ENCODE peak calls at places on chromosomes 2 and 18, in ten cellular contexts. Q is iPS DF 19.7; A is stimulated activated CD8-positive, alpha-beta memory T cell treated with anti-CD3 and anti-CD28 coated beads, Interleukin-2, amount 100 ng/mL, for 48 hours; L is KG1; I is T1000; V is left ventricle myocardium superior; C is head of caudate nucleus; Z is HTR-8/SVneo; G is effector CD4-positive, alpha-beta T cell; R is T47D. F is an unnamed sample.
A peak's percentile ranks its signal among the peaks of the same experiment; 100 is the strongest.

GRCh38 chr2:3168230-3168891 is 209.3 kb downstream of the EIPR1 start:
- DNase-seq in Q (peak; percentile 30), L (no peak), C (no peak), Z (peak; percentile 51), V (no peak), G (no peak), I (peak; percentile 75), R (no peak), A (no peak), F (no peak)

GRCh38 chr18:57631697-57632096 is 10.1 kb upstream of the NARS1 start:
- DNase-seq in G (no peak), L (no peak), A (no peak), R (no peak), Z (no peak), I (no peak), C (no peak), Q (no peak), V (no peak), F (no peak)

GRCh38 chr18:79964330-79965118 is at the start of gene HSBP1L1:
- DNase-seq in Q (no peak), C (peak; percentile 55), V (peak; percentile 87), R (peak; percentile 62), L (no peak), A (no peak), G (peak; percentile 46), Z (no peak), I (peak; percentile 13), F (peak; percentile 50)

GRCh38 chr2:55231546-55232083 is 478 bp downstream of the CLHC1 start:
- DNase-seq in R (no peak), G (no peak), L (no peak), I (no peak), Z (peak; percentile 11), Q (no peak), V (no peak), C (no peak), A (no peak), F (no peak)

GRCh38 chr2:195406886-195407603 is 250.0 kb upstream of the SLC39A10 start:
- DNase-seq in R (no peak), V (no peak), A (no peak), I (no peak), C (no peak), Q (no peak), G (no peak), L (no peak), Z (peak; percentile 5), F (no peak)

GRCh38 chr2:238158018-238158806 is 558 bp upstream of the ERFE start:
- DNase-seq in V (peak; percentile 18), R (no peak), A (no peak), L (no peak), C (no peak), Z (no peak), Q (no peak), I (no peak), G (no peak), F (no peak)

GRCh38 chr2:165568361-165568760 is 98.9 kb downstream of the CSRNP3 start:
- DNase-seq in Z (no peak), Q (no peak), L (no peak), V (no peak), A (no peak), C (no peak), G (no peak), R (no peak), I (no peak), F (no peak)

GRCh38 chr18:34631567-34631966 is 78.5 kb upstream of the DTNA start:
- DNase-seq in I (no peak), C (no peak), L (no peak), Z (no peak), V (no peak), A (no peak), R (no peak), G (no peak), Q (no peak), F (no peak)

GRCh38 chr2:202051499-202052161 is 18.0 kb downstream of the FZD7 start:
- DNase-seq in Q (no peak), I (no peak), R (no peak), G (no peak), C (no peak), A (no peak), L (no peak), Z (no peak), V (peak; percentile 30), F (no peak)

GRCh38 chr2:65240657-65241056 is 13.0 kb downstream of the ACTR2 start:
- DNase-seq in V (no peak), Q (no peak), G (no peak), C (no peak), L (no peak), A (no peak), Z (no peak), I (no peak), R (no peak), F (no peak)

GRCh38 chr2:143056548-143056947 is 72.7 kb upstream of the ARHGAP15 start:
- DNase-seq in I (no peak), C (no peak), L (no peak), Q (no peak), Z (no peak), V (no peak), A (no peak), G (no peak), R (no peak), F (no peak)

GRCh38 chr2:12304494-12305228 is 412.1 kb upstream of the TRIB2 start:
- DNase-seq in A (no peak), L (no peak), R (no peak), G (no peak), I (no peak), Q (no peak), C (no peak), V (no peak), Z (no peak), F (no peak)

GRCh38 chr2:37561615-37562569 is 109.5 kb downstream of the CDC42EP3 start:
- DNase-seq in G (no peak), C (no peak), I (peak; percentile 20), A (no peak), Z (peak; percentile 70), R (no peak), V (no peak), Q (peak; percentile 40), L (no peak), F (no peak)

GRCh38 chr18:49178736-49179135 is 228.0 kb upstream of the SMAD7 start:
- DNase-seq in L (no peak), V (no peak), A (no peak), Q (no peak), R (peak; percentile 13), Z (peak; percentile 8), I (no peak), G (peak; percentile 3), C (peak; percentile 25), F (no peak)

GRCh38 chr2:850429-850828 is 100.2 kb upstream of the SNTG2 start:
- DNase-seq in A (no peak), Q (no peak), L (no peak), I (no peak), Z (no peak), C (no peak), R (no peak), G (no peak), V (no peak), F (no peak)

F was measured in T follicular helper cell.